ENCODE peak calls at places on chromosomes 2 and 18, in seven cellular contexts. G is heart right ventricle; O is posterior cingulate gyrus; I is B cell; X is stimulated activated CD4-positive, alpha-beta T cell treated with anti-CD3 and anti-CD28 coated beads, Interleukin-2, amount 100 ng/mL, for 48 hours; W is HCEC 1CT; M is AG10803. T is an unnamed sample.

GRCh38 chr18:51890762-51891161 is 449.2 kb upstream of the DCC start:
- DNase-seq in O (no peak), W (peak; percentile 6), G (no peak), X (no peak), I (no peak), M (peak; percentile 12), T (peak; percentile 15)

GRCh38 chr2:187976667-187977333 is 314.9 kb upstream of the GULP1 start:
- DNase-seq in X (no peak), G (no peak), M (no peak), W (no peak), O (no peak), I (no peak), T (no peak)

GRCh38 chr2:189442468-189442867 is 1.2 kb downstream of the WDR75 start:
- DNase-seq in I (no peak), X (no peak), G (no peak), W (no peak), M (no peak), O (no peak), T (no peak)

GRCh38 chr2:7467782-7468447 is 550.7 kb downstream of the RNF144A start:
- DNase-seq in O (no peak), W (no peak), G (no peak), I (no peak), M (no peak), X (no peak), T (no peak)

GRCh38 chr18:36392163-36392887 is 94.8 kb downstream of the FHOD3 start:
- DNase-seq in M (no peak), W (no peak), O (no peak), G (no peak), X (no peak), I (no peak), T (no peak)

GRCh38 chr2:17543131-17543660 is 2.7 kb downstream of the VSNL1 start:
- DNase-seq in X (no peak), O (no peak), G (no peak), M (no peak), I (no peak), W (no peak), T (no peak)

GRCh38 chr18:419542-420175 is 80.8 kb downstream of the COLEC12 start:
- DNase-seq in X (no peak), O (no peak), W (no peak), I (no peak), G (no peak), M (no peak), T (no peak)

GRCh38 chr2:154158101-154158500 is 286.4 kb downstream of the GALNT13 start:
- DNase-seq in W (no peak), I (no peak), O (no peak), X (no peak), G (no peak), M (no peak), T (no peak)

GRCh38 chr2:73914667-73915066 is 12.0 kb upstream of the DGUOK start:
- DNase-seq in X (no peak), I (no peak), M (no peak), O (no peak), G (no peak), W (no peak), T (no peak)

GRCh38 chr2:136022747-136023146 is 37.3 kb upstream of the DARS1 start:
- DNase-seq in X (no peak), M (peak; percentile 11), O (no peak), G (no peak), W (no peak), I (no peak), T (no peak)

GRCh38 chr2:64562148-64562784 is 38.1 kb downstream of the AFTPH start:
- DNase-seq in O (no peak), W (peak; percentile 20), M (peak; percentile 22), X (no peak), I (no peak), G (no peak), T (no peak)

GRCh38 chr18:5853253-5853652 is 42.1 kb downstream of the TMEM200C start:
- DNase-seq in X (no peak), I (no peak), M (no peak), G (no peak), O (no peak), W (no peak), T (no peak)

GRCh38 chr2:173851256-173851655 is 113.9 kb downstream of the SP3 start:
- DNase-seq in O (no peak), M (no peak), W (no peak), G (no peak), I (no peak), X (no peak), T (no peak)